ENCODE peak calls at places on chromosomes 11 and 22, in ten cellular contexts. X, D, T, K, U, Y, F, L, I and H are unnamed samples.
A peak's percentile ranks its signal among the peaks of the same experiment; 100 is the strongest.

GRCh38 chr11:250740-251299 is 14.0 kb downstream of the PSMD13 start:
- DNase-seq in Y (peak; percentile 72), L (peak; percentile 76), T (peak; percentile 70), U (peak; percentile 75), K (peak; percentile 61), F (peak; percentile 63), I (no peak), X (peak; percentile 65), D (no peak), H (peak; percentile 70)

GRCh38 chr22:46737976-46738641 is at the start of gene CERK:
- DNase-seq in F (peak; percentile 31), U (peak; percentile 94), T (peak; percentile 57), X (peak; percentile 85), K (peak; percentile 73), L (peak; percentile 57), Y (peak; percentile 92), I (no peak), D (no peak), H (peak; percentile 87)

GRCh38 chr11:65013692-65014145 is 241 bp upstream of the ARL2 start:
- DNase-seq in Y (peak; percentile 96), K (peak; percentile 92), F (peak; percentile 94), L (peak; percentile 89), I (peak; percentile 80), X (peak; percentile 89), T (peak; percentile 80), U (peak; percentile 96), D (peak; percentile 43), H (peak; percentile 92)

GRCh38 chr11:132556316-132556715 is 976.0 kb downstream of the OPCML start:
- DNase-seq in D (no peak), Y (no peak), K (no peak), T (no peak), U (no peak), F (no peak), X (no peak), L (no peak), I (no peak), H (no peak)

GRCh38 chr11:82975882-82976281 is 74.3 kb downstream of the DDIAS start:
- DNase-seq in T (no peak), U (no peak), F (no peak), X (no peak), K (no peak), I (no peak), Y (no peak), L (no peak), D (no peak), H (no peak)

GRCh38 chr11:70862093-70862492 is 390.3 kb downstream of the SHANK2 start:
- DNase-seq in X (no peak), F (no peak), K (no peak), T (no peak), L (no peak), U (no peak), I (no peak), Y (no peak), D (no peak), H (no peak)

GRCh38 chr11:33371049-33371448 is 113.9 kb downstream of the HIPK3 start:
- DNase-seq in T (no peak), D (no peak), X (no peak), K (no peak), Y (no peak), I (no peak), L (no peak), F (no peak), U (no peak), H (no peak)

GRCh38 chr22:24486501-24486921 is 8.6 kb upstream of the UPB1 start:
- DNase-seq in F (no peak), Y (no peak), T (no peak), U (no peak), L (no peak), D (no peak), I (no peak), K (peak; percentile 77), X (no peak), H (no peak)

GRCh38 chr22:39800790-39801540 is 92.6 kb downstream of the ENTHD1 start:
- DNase-seq in X (no peak), I (no peak), D (no peak), U (no peak), Y (no peak), T (no peak), K (no peak), L (no peak), F (no peak), H (no peak)

GRCh38 chr11:115338476-115338875 is 165.7 kb downstream of the CADM1 start:
- DNase-seq in U (no peak), X (no peak), I (no peak), K (no peak), F (no peak), Y (no peak), T (no peak), D (no peak), L (no peak), H (no peak)

GRCh38 chr11:119701591-119702260 is 27.3 kb downstream of the NECTIN1 start:
- DNase-seq in Y (no peak), I (no peak), K (no peak), X (no peak), F (no peak), D (no peak), U (no peak), T (no peak), L (no peak), H (no peak)

GRCh38 chr11:77217156-77217555 is 84.3 kb downstream of the GDPD4 start:
- DNase-seq in U (no peak), D (no peak), K (no peak), F (no peak), I (no peak), Y (no peak), X (no peak), T (no peak), L (no peak), H (no peak)

GRCh38 chr11:77213589-77214428 is 85.8 kb downstream of the MYO7A start:
- DNase-seq in D (no peak), K (no peak), X (no peak), U (no peak), F (no peak), Y (no peak), L (no peak), I (no peak), T (no peak), H (no peak)

GRCh38 chr11:77214557-77214956 is 86.5 kb downstream of the MYO7A start:
- DNase-seq in D (no peak), F (no peak), T (no peak), X (no peak), L (no peak), Y (no peak), I (no peak), K (no peak), U (no peak), H (no peak)

GRCh38 chr11:77213029-77213579 is 85.1 kb downstream of the MYO7A start:
- DNase-seq in Y (no peak), K (no peak), L (no peak), I (no peak), X (no peak), T (no peak), U (no peak), D (no peak), F (no peak), H (no peak)

GRCh38 chr11:77215106-77215505 is 86.4 kb downstream of the GDPD4 start:
- DNase-seq in X (no peak), T (no peak), F (no peak), L (no peak), K (no peak), Y (no peak), D (no peak), I (no peak), U (no peak), H (no peak)
- TF ChIP-seq POLR2A in X (no peak), T (no peak), F (no peak), L (no peak), K (no peak), Y (no peak), D (no peak), I (no peak), U (no peak), H (no peak)

DNA sequence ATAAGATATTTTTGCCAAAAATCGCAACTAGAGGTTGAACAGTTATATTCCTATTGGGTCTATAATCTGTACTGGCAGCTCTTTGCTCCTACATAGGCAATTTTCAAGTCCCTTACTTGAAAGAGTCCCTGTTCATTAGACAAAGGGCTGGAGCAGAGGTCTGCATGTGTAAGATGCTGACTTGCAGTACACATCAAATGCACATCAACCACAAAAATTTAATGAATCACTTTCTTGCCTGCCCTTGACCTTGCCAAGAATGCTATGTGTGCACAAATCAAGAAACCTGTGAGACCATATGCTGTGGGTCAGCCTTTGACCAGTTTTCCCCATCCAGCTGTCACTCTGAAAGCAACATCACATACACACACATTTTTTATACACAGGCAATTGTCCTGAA is 661.5 kb downstream of the LRRC4C start:
- DNase-seq in T (no peak), L (no peak), Y (no peak), U (no peak), F (no peak), D (no peak), K (no peak), X (no peak), I (no peak), H (no peak)
- H3K9me3 ChIP-seq in T (no peaks in the 10 kb centered on the region), L (no peaks in the 10 kb centered on the region), Y (no peaks in the 10 kb centered on the region), U (no peaks in the 10 kb centered on the region), F (no peaks in the 10 kb centered on the region), D (no peaks in the 10 kb centered on the region), K (no peaks in the 10 kb centered on the region), X (no peaks in the 10 kb centered on the region), I (peaks cover 20% of the 10 kb centered on the region), H (no peaks in the 10 kb centered on the region)

DNA sequence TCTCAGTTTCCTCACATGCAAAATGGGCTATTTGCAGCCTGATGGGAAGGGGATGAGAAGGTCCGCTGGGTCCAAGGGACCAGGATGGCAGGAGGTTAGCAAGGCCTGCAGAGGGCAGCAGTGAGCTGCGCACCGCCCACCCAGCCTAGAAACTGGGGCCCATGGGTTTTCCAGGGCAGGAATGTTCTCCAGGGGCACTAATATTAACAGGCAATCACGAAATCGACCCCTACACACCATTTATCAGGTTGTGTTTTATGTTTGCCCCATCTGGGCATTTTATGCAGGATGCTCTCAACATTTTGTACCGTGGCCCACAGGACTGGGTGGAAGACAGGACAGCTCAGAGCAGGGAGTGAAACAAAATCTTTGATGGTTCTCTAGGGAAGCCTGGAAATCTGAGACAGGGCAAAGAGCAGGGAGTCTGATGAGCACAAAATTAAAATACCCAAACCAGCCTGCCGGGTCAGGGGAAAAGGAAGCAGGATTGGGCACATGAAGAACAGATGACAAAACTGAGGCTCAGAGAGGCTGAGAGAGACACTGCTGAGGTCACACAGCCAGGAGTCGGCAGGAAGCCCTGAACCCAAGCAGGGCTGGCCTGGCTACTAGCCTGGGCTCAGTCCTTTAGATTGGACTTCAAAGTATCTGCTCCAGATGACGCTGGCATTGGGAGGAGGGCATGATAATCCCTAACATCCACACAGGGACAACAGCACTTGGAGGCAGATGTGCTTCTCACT is 1.6 kb upstream of the BCR start:
- DNase-seq in F (peak; percentile 55), X (peak; percentile 75), T (peak; percentile 55), D (no peak), Y (peak; percentile 83), L (peak; percentile 41), K (peak; percentile 70), I (peak; percentile 27), U (peak; percentile 84), H (peak; percentile 72)
- H3K4me3 ChIP-seq in F (no peak overlapping the region), X (no peak overlapping the region), T (no peak overlapping the region), D (no peak overlapping the region), Y (no peak overlapping the region), L (no peak overlapping the region), K (no peak overlapping the region), I (no peak overlapping the region), U (no peak overlapping the region), H (no peak overlapping the region)

DNA sequence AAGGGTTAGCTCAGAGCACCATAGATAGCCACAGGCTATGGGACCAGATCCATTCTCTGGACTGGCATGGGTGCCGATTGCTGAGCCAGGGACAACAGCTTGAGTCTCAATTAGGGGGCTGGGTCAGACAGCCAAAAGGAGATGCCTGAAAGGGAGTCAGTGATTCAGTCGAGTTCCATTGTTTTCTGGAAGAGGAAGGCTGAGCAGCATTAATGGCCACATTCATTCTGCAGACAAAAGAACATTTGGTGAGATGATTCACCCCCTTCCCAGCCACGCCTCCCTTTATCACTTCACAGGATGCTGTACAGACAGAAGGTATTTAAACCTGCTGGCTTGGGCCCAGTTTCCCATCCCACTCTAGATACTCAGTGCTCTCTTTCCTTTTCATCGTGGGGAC is 131.9 kb downstream of the ADAMTS15 start:
- DNase-seq in I (peak; percentile 21), K (peak; percentile 61), X (no peak), Y (no peak), D (no peak), U (no peak), L (no peak), T (no peak), F (peak; percentile 77), H (no peak)
- TF ChIP-seq POLR2A in I (no peak), K (no peak), X (no peak), Y (no peak), D (no peak), U (no peak), L (no peak), T (no peak), F (no peak), H (no peak)